ENCODE peak calls at places on chromosomes 16 and 17, in five cellular contexts. One of them, this sample, is unnamed.

GRCh38 chr16:80924372-80924978 is 82.2 kb downstream of the CMC2 start:
- DNase-seq in A549: peak; percentile 70
- DNase-seq in spleen: no peak
- DNase-seq in cardiac muscle cell: peak; percentile 69
- DNase-seq in uterus: no peak
- DNase-seq in this sample: peak; percentile 21

GRCh38 chr16:19210175-19210924 is 42.3 kb downstream of the SYT17 start:
- DNase-seq in cardiac muscle cell: no peak
- DNase-seq in uterus: no peak
- DNase-seq in spleen: no peak
- DNase-seq in A549: peak; percentile 17
- DNase-seq in this sample: no peak

GRCh38 chr17:6303664-6304063 is 131.3 kb downstream of the AIPL1 start:
- DNase-seq in cardiac muscle cell: peak; percentile 81
- DNase-seq in uterus: no peak
- DNase-seq in spleen: no peak
- DNase-seq in A549: peak; percentile 21
- DNase-seq in this sample: no peak

GRCh38 chr17:28726396-28726911 is 421 bp upstream of the TLCD1 start:
- DNase-seq in uterus: no peak
- DNase-seq in A549: peak; percentile 73
- DNase-seq in spleen: peak; percentile 93
- DNase-seq in cardiac muscle cell: peak; percentile 77
- DNase-seq in this sample: no peak

GRCh38 chr17:49365667-49366066 is 3.6 kb upstream of the ZNF652 start:
- DNase-seq in uterus: no peak
- DNase-seq in spleen: no peak
- DNase-seq in A549: peak; percentile 70
- DNase-seq in cardiac muscle cell: peak; percentile 8
- DNase-seq in this sample: no peak

GRCh38 chr17:67052720-67053437 is 8.5 kb downstream of the CACNG1 start:
- DNase-seq in A549: no peak
- DNase-seq in spleen: peak; percentile 50
- DNase-seq in cardiac muscle cell: no peak
- DNase-seq in uterus: no peak
- DNase-seq in this sample: no peak

GRCh38 chr17:44223574-44224046 is 4.1 kb upstream of the UBTF start:
- DNase-seq in spleen: no peak
- DNase-seq in A549: no peak
- DNase-seq in cardiac muscle cell: no peak
- DNase-seq in uterus: peak; percentile 62
- DNase-seq in this sample: peak; percentile 96

GRCh38 chr17:4594406-4595349 is 10.3 kb downstream of the SMTNL2 start:
- DNase-seq in uterus: no peak
- DNase-seq in A549: no peak
- DNase-seq in spleen: no peak
- DNase-seq in cardiac muscle cell: peak; percentile 58
- DNase-seq in this sample: no peak

GRCh38 chr16:9039208-9039607 is 52.2 kb upstream of the HAPSTR1 start:
- DNase-seq in A549: peak; percentile 53
- DNase-seq in cardiac muscle cell: peak; percentile 34
- DNase-seq in spleen: no peak
- DNase-seq in uterus: no peak
- DNase-seq in this sample: no peak

GRCh38 chr16:924806-925205 is 46.0 kb downstream of the LMF1 start:
- DNase-seq in spleen: no peak
- DNase-seq in uterus: no peak
- DNase-seq in cardiac muscle cell: no peak
- DNase-seq in A549: no peak
- DNase-seq in this sample: no peak

GRCh38 chr17:48429638-48430586 is at the start of gene SKAP1:
- DNase-seq in spleen: peak; percentile 91
- DNase-seq in cardiac muscle cell: no peak
- DNase-seq in uterus: no peak
- DNase-seq in A549: no peak
- DNase-seq in this sample: peak; percentile 24

GRCh38 chr17:42438600-42439567 is 15.8 kb upstream of the CAVIN1 start:
- DNase-seq in cardiac muscle cell: no peak
- DNase-seq in A549: no peak
- DNase-seq in spleen: peak; percentile 81
- DNase-seq in uterus: no peak
- DNase-seq in this sample: no peak

GRCh38 chr16:87201052-87201451 is 116.1 kb downstream of the C16orf95 start:
- DNase-seq in A549: peak; percentile 56
- DNase-seq in uterus: no peak
- DNase-seq in spleen: no peak
- DNase-seq in cardiac muscle cell: no peak
- DNase-seq in this sample: no peak

GRCh38 chr16:50711862-50712567 is 18.6 kb downstream of the NOD2 start:
- DNase-seq in spleen: no peak
- DNase-seq in cardiac muscle cell: no peak
- DNase-seq in A549: no peak
- DNase-seq in uterus: no peak
- DNase-seq in this sample: no peak

GRCh38 chr16:71883193-71883848 is 661 bp downstream of the ZNF821 start:
- DNase-seq in A549: peak; percentile 31
- DNase-seq in uterus: peak; percentile 40
- DNase-seq in spleen: peak; percentile 91
- DNase-seq in cardiac muscle cell: peak; percentile 69
- DNase-seq in this sample: peak; percentile 36

GRCh38 chr17:6456321-6456720 is 12.1 kb downstream of the PIMREG start:
- DNase-seq in A549: no peak
- DNase-seq in cardiac muscle cell: no peak
- DNase-seq in uterus: no peak
- DNase-seq in spleen: peak; percentile 51
- DNase-seq in this sample: no peak

GRCh38 chr17:42474270-42474669 is 15.6 kb downstream of the ATP6V0A1 start:
- DNase-seq in A549: no peak
- DNase-seq in uterus: no peak
- DNase-seq in spleen: no peak
- DNase-seq in cardiac muscle cell: no peak
- DNase-seq in this sample: peak; percentile 30

GRCh38 chr17:3603119-3603869 is 5.9 kb downstream of the TRPV1 start:
- DNase-seq in spleen: no peak
- DNase-seq in A549: no peak
- DNase-seq in uterus: no peak
- DNase-seq in cardiac muscle cell: no peak
- DNase-seq in this sample: no peak

GRCh38 chr16:50153648-50154368 is 702 bp downstream of the TENT4B start:
- DNase-seq in uterus: peak; percentile 41
- DNase-seq in spleen: peak; percentile 94
- DNase-seq in cardiac muscle cell: peak; percentile 37
- DNase-seq in A549: no peak
- DNase-seq in this sample: no peak

GRCh38 chr17:81537343-81537855 is 9.2 kb downstream of the FSCN2 start:
- DNase-seq in uterus: no peak
- DNase-seq in spleen: peak; percentile 87
- DNase-seq in cardiac muscle cell: peak; percentile 66
- DNase-seq in A549: peak; percentile 67
- DNase-seq in this sample: peak; percentile 81

GRCh38 chr16:66335704-66336329 is 30.7 kb upstream of the CDH5 start:
- DNase-seq in spleen: peak; percentile 57
- DNase-seq in cardiac muscle cell: peak; percentile 46
- DNase-seq in uterus: no peak
- DNase-seq in A549: no peak
- DNase-seq in this sample: no peak

GRCh38 chr16:74682556-74682955 is 15.9 kb upstream of the RFWD3 start:
- DNase-seq in A549: no peak
- DNase-seq in uterus: no peak
- DNase-seq in cardiac muscle cell: no peak
- DNase-seq in spleen: no peak
- DNase-seq in this sample: no peak

GRCh38 chr16:11439216-11439615 is 94.0 kb downstream of the RMI2 start:
- DNase-seq in spleen: peak; percentile 10
- DNase-seq in cardiac muscle cell: no peak
- DNase-seq in uterus: no peak
- DNase-seq in A549: no peak
- DNase-seq in this sample: no peak

GRCh38 chr16:590165-590874 is 454 bp downstream of the RAB40C start:
- DNase-seq in A549: no peak
- DNase-seq in spleen: peak; percentile 92
- DNase-seq in cardiac muscle cell: peak; percentile 66
- DNase-seq in uterus: no peak
- DNase-seq in this sample: peak; percentile 92

GRCh38 chr16:50692999-50693781 is at the start of gene NOD2:
- DNase-seq in A549: peak; percentile 10
- DNase-seq in cardiac muscle cell: peak; percentile 32
- DNase-seq in spleen: peak; percentile 89
- DNase-seq in uterus: no peak
- DNase-seq in this sample: peak; percentile 76

GRCh38 chr17:71494045-71494444 is 626.8 kb upstream of the SOX9 start:
- DNase-seq in spleen: no peak
- DNase-seq in cardiac muscle cell: no peak
- DNase-seq in uterus: no peak
- DNase-seq in A549: no peak
- DNase-seq in this sample: no peak

DNA sequence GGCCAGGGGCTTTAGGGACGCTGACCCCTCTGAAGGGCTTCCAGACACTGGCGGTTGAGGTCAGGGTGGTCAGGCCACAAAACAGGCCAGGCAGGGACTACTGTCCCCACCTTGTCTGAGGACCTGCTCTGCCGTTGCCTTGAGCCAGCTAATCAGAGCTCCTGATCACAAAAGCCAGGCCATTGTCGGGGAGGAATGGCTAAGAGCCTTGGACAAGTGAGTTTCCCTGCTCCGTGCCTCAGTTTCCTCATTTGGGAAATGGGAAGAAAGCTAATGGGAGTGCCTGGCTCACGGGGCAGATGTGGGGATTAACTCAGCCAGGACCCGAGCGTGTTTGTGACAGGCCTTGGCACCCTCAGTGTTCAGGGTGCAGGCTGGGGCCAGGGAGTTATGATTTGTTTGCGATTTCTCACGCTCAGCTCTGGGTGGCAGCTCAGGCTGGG is 246.5 kb upstream of the CIBAR2 start:
- DNase-seq in cardiac muscle cell: no peak
- DNase-seq in A549: no peak
- DNase-seq in uterus: no peak
- DNase-seq in spleen: no peak
- DNase-seq in this sample: no peak
- H3K4me1 ChIP-seq in cardiac muscle cell: peaks cover 7% of the 10 kb centered on the region
- H3K4me1 ChIP-seq in A549: peaks cover 5% of the 10 kb centered on the region
- H3K4me1 ChIP-seq in uterus: no peaks in the 10 kb centered on the region
- H3K4me1 ChIP-seq in spleen: peaks cover 5% of the 10 kb centered on the region
- H3K4me1 ChIP-seq in this sample: peaks cover 23% of the 10 kb centered on the region

DNA sequence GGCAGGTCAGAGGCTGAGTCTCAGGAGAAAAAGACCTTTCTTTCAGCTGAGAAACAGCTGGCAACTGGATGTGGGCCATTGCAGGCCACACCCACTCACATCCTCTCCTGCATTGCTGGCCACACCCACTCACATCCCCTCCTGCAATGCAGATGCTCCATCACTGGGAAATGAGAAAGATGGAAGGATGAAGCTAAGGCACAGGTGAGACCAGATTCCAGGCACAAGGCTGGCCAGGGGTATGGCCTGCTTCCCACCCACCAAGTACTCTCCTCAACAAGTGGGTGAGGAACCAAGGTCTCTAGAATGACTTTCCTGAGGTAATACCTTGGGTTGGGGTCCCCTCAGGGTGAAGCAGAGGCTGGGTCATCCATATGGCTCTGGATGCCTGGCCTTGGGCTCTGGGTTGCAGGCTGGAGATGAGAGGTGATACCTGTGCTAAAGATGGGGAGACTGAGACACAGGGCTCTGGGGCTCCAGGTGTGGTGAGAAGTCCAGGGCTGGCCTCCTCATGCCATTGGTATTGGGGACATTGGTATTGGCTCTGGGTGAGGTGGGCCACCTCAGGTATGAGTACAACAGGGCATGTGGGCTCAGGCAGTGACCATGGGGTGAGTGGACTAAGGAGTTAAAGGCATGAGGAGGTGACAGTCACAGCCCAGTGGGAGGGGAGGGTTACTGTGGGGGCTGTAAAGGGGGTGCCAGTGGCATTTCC is 1726.8 kb downstream of the TP53TG3F start:
- DNase-seq in uterus: no peak
- DNase-seq in A549: no peak
- DNase-seq in cardiac muscle cell: no peak
- DNase-seq in spleen: peak; percentile 45
- DNase-seq in this sample: no peak
- H3K9me3 ChIP-seq in uterus: no peaks in the 10 kb centered on the region
- H3K9me3 ChIP-seq in A549: no peaks in the 10 kb centered on the region
- H3K9me3 ChIP-seq in cardiac muscle cell: peaks cover 4% of the 10 kb centered on the region
- H3K9me3 ChIP-seq in spleen: peaks cover 71% of the 10 kb centered on the region
- H3K9me3 ChIP-seq in this sample: no peaks in the 10 kb centered on the region

DNA sequence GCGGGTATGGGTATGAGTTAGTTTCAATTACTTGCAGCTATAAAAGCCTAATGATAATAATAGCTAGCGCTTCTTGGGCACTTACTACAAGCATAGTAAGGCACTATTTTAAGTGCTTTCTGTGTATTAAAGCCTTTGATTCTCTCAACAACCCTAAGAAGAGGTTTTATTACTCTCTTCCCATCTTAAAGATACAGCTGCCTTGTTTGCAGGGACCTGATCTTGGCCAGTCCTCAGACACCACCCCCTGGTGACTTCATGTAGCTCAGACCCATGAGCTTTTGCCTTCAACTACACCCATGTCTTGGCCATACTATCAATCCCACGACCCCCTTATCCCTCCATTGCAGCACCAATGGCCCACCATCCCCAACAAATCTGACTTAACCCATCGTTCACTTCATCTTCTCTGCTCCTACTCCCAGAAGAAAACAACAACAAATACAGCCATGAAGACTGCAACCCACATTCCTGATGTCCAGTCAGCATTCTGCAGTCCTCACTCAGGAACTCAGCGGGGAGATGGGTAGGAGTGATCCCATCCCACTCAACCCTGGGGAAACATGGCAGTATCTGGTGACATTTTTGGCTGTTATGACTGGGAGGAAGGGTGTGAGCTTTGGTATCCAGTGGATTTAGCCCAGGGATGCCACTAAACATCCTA is 4.2 kb downstream of the GGA2 start:
- DNase-seq in A549: no peak
- DNase-seq in spleen: no peak
- DNase-seq in uterus: no peak
- DNase-seq in cardiac muscle cell: no peak
- DNase-seq in this sample: no peak
- H3K4me1 ChIP-seq in A549: peaks cover 30% of the 10 kb centered on the region
- H3K4me1 ChIP-seq in spleen: peaks cover 60% of the 10 kb centered on the region
- H3K4me1 ChIP-seq in uterus: no peaks in the 10 kb centered on the region
- H3K4me1 ChIP-seq in cardiac muscle cell: peaks cover 20% of the 10 kb centered on the region
- H3K4me1 ChIP-seq in this sample: peaks cover 47% of the 10 kb centered on the region

DNA sequence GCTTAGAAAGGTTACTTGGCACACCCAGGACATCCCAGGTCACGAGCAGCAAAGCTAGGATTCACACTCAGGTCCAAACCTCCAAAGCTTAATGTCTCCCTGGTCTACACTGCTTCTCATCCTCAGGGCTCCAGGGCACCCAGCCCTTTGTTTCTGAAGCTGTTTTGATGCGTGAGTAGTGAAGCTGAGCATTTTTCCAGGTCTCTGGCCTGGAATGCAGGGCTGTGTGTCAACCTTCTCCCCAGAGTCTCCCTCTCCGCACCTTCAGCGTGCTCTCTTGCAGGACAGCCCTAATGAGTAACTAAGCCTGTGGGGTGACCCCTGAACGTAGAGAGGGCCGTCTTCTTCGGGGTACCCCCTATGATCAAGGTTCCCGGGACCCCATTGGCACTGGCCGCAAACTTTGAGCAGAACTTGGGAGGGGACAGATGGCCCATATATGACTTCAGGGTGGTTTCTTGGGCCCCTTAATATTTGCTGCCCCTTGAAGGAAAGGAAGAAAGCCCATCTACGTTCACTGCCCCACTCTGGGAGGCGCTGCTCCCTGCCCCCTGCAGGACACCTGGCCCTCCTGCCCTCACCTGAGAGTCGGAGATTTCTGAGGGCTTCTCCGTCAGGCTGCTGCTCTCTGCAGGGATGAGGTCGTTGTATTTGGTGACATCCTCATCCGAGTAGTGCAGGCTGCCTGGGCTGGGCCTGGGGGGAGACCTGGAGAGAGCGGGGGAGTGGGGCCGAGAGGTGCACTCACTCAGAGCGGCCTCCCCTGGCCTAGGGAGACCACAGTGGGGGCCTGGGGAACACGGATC is 36.4 kb upstream of the CDC42EP4 start:
- DNase-seq in cardiac muscle cell: no peak
- DNase-seq in uterus: no peak
- DNase-seq in A549: no peak
- DNase-seq in spleen: no peak
- DNase-seq in this sample: no peak
- H3K9me3 ChIP-seq in cardiac muscle cell: no peaks in the 10 kb centered on the region
- H3K9me3 ChIP-seq in uterus: no peaks in the 10 kb centered on the region
- H3K9me3 ChIP-seq in A549: no peaks in the 10 kb centered on the region
- H3K9me3 ChIP-seq in spleen: no peaks in the 10 kb centered on the region
- H3K9me3 ChIP-seq in this sample: no peaks in the 10 kb centered on the region

This sample was measured in pancreas.